ENCODE peak calls at places on chromosomes 5 and 9, in five cellular contexts. G is pancreas; L is PC-9; W is gastrocnemius medialis; T is effector memory CD4-positive, alpha-beta T cell. K is an unnamed sample. For H3K4me1, the result is how much of the 10 kb centered on the place peaks cover.

GRCh38 chr5:134124289-134125194 is 10.1 kb downstream of the TCF7 start:
- DNase-seq in T (no peak), L (peak), W (no peak), G (no peak), K (no peak)

GRCh38 chr5:172473427-172473826 is 19.1 kb upstream of the SH3PXD2B start:
- DNase-seq in L (no peak), G (no peak), W (no peak), T (no peak), K (no peak)

GRCh38 chr9:109022909-109023308 is 9.6 kb upstream of the CTNNAL1 start:
- DNase-seq in T (no peak), W (no peak), G (no peak), L (no peak), K (no peak)

GRCh38 chr9:12723409-12724028 is 30.3 kb downstream of the TYRP1 start:
- DNase-seq in L (no peak), T (no peak), G (no peak), W (no peak), K (no peak)

GRCh38 chr9:8727191-8727590 is 927.6 kb upstream of the DMAC1 start:
- DNase-seq in L (no peak), G (no peak), T (no peak), W (no peak), K (no peak)

GRCh38 chr5:143495124-143495523 is 91.6 kb upstream of the NR3C1 start:
- DNase-seq in G (no peak), T (no peak), W (no peak), L (no peak), K (no peak)

GRCh38 chr5:93590511-93590910 is 7.5 kb downstream of the NR2F1 start:
- DNase-seq in G (no peak), W (no peak), L (no peak), T (no peak), K (no peak)

GRCh38 chr5:80246995-80247729 is 8.7 kb downstream of the SERINC5 start:
- DNase-seq in L (peak), T (peak), G (peak), W (peak), K (no peak)

GRCh38 chr5:74080157-74080556 is 454.2 kb downstream of the ARHGEF28 start:
- DNase-seq in L (no peak), G (no peak), T (no peak), W (no peak), K (no peak)

GRCh38 chr9:114958021-114958846 is 27.8 kb upstream of the TNFSF8 start:
- DNase-seq in T (no peak), L (no peak), G (no peak), W (peak), K (peak)

GRCh38 chr9:96186601-96187011 is 115.4 kb downstream of the HSD17B3 start:
- DNase-seq in T (no peak), W (no peak), G (peak), L (peak), K (no peak)

GRCh38 chr9:116345817-116346216 is 192.2 kb downstream of the PAPPA start:
- DNase-seq in G (no peak), L (no peak), T (no peak), W (no peak), K (no peak)

GRCh38 chr5:171588790-171589189 is 169.3 kb downstream of the FGF18 start:
- DNase-seq in L (no peak), W (no peak), G (no peak), T (no peak), K (no peak)

GRCh38 chr5:89417515-89417914 is 534.5 kb upstream of the MEF2C start:
- DNase-seq in T (no peak), G (no peak), W (no peak), L (no peak), K (no peak)

GRCh38 chr9:91811024-91811909 is 138.8 kb downstream of the ROR2 start:
- DNase-seq in G (no peak), W (no peak), L (no peak), T (no peak), K (no peak)

GRCh38 chr9:34986541-34987047 is 3.0 kb upstream of the DNAJB5 start:
- DNase-seq in G (no peak), L (no peak), T (peak), W (peak), K (peak)

GRCh38 chr5:111384220-111384619 is 128.1 kb downstream of the STARD4 start:
- DNase-seq in L (no peak), G (no peak), T (no peak), W (no peak), K (no peak)

GRCh38 chr9:121917375-121918335 is 175.5 kb downstream of the TTLL11 start:
- DNase-seq in G (no peak), L (no peak), W (no peak), T (no peak), K (no peak)

GRCh38 chr9:100473271-100474081 is 527 bp downstream of the TMEFF1 start:
- DNase-seq in G (peak), L (peak), T (no peak), W (no peak), K (peak)

GRCh38 chr9:121294181-121294743 is 26.3 kb downstream of the GSN start:
- DNase-seq in G (no peak), T (no peak), W (peak), L (no peak), K (no peak)

GRCh38 chr5:103904651-103905050 is 342.1 kb upstream of the NUDT12 start:
- DNase-seq in T (no peak), L (no peak), G (no peak), W (no peak), K (no peak)

GRCh38 chr5:57448751-57449150 is 33.9 kb downstream of the ACTBL2 start:
- DNase-seq in L (no peak), T (no peak), G (no peak), W (no peak), K (no peak)

GRCh38 chr5:172540099-172540870 is 86.0 kb upstream of the SH3PXD2B start:
- DNase-seq in L (no peak), G (no peak), W (no peak), T (no peak), K (peak)

GRCh38 chr9:81894891-81895290 is 33.3 kb upstream of the SPATA31D4 start:
- DNase-seq in L (no peak), G (no peak), W (no peak), T (no peak), K (no peak)

GRCh38 chr9:36592801-36593583 is 20.3 kb downstream of the MELK start:
- DNase-seq in T (no peak), G (no peak), L (no peak), W (no peak), K (no peak)

GRCh38 chr5:55172937-55173695 is at the start of gene CDC20B:
- DNase-seq in T (peak), G (peak), L (peak), W (peak), K (peak)

GRCh38 chr5:141814064-141814982 is 63.9 kb downstream of the PCDH1 start:
- DNase-seq in W (no peak), G (peak), T (peak), L (peak), K (peak)

GRCh38 chr9:125343518-125344284 is 82.1 kb downstream of the GAPVD1 start:
- DNase-seq in L (no peak), W (no peak), T (no peak), G (no peak), K (no peak)

GRCh38 chr9:137055385-137056364 is 1.8 kb upstream of the ENTPD2 start:
- DNase-seq in G (peak), W (peak), T (no peak), L (no peak), K (no peak)

GRCh38 chr5:146130440-146131045 is 25.2 kb upstream of the PLAC8L1 start:
- DNase-seq in W (no peak), T (no peak), L (no peak), G (no peak), K (no peak)

GRCh38 chr5:109865636-109866035 is 175.9 kb downstream of the MAN2A1 start:
- DNase-seq in W (no peak), T (no peak), G (peak), L (peak), K (no peak)

GRCh38 chr5:37198842-37199241 is 50.3 kb downstream of the CPLANE1 start:
- DNase-seq in T (no peak), L (no peak), G (no peak), W (no peak), K (no peak)

GRCh38 chr9:127772603-127773002 is 5.9 kb downstream of the SH2D3C start:
- DNase-seq in T (no peak), W (no peak), L (no peak), G (no peak), K (no peak)

GRCh38 chr9:127771570-127772189 is 6.8 kb downstream of the SH2D3C start:
- DNase-seq in G (no peak), W (no peak), T (no peak), L (no peak), K (no peak)

GRCh38 chr9:127769985-127770904 is 8.2 kb downstream of the SH2D3C start:
- DNase-seq in W (no peak), L (no peak), G (no peak), T (no peak), K (peak)

GRCh38 chr9:127769101-127769500 is 9.4 kb downstream of the SH2D3C start:
- DNase-seq in W (no peak), L (no peak), T (no peak), G (no peak), K (no peak)

GRCh38 chr9:127770905-127771569 is 7.4 kb downstream of the SH2D3C start:
- DNase-seq in W (peak), T (peak), L (peak), G (peak), K (peak)
- H3K4me1 ChIP-seq in W (under half), T (half or more), L (under half), G (under half), K (half or more)

GRCh38 chr5:124713595-124713994 is 32.8 kb downstream of the ZNF608 start:
- DNase-seq in W (no peak), G (no peak), L (no peak), T (no peak), K (no peak)

GRCh38 chr5:124714910-124715309 is 31.5 kb downstream of the ZNF608 start:
- DNase-seq in L (no peak), T (no peak), W (no peak), G (no peak), K (no peak)

GRCh38 chr5:124718376-124718775 is 28.1 kb downstream of the ZNF608 start:
- DNase-seq in G (no peak), W (no peak), L (no peak), T (no peak), K (no peak)

GRCh38 chr5:124719346-124719967 is 27.0 kb downstream of the ZNF608 start:
- DNase-seq in W (no peak), T (no peak), G (no peak), L (no peak), K (no peak)

GRCh38 chr5:124716169-124716568 is 30.3 kb downstream of the ZNF608 start:
- DNase-seq in L (no peak), W (no peak), G (no peak), T (no peak), K (no peak)
- H3K4me1 ChIP-seq in L (under half), W (half or more), G (under half), T (under half), K (half or more)

DNA sequence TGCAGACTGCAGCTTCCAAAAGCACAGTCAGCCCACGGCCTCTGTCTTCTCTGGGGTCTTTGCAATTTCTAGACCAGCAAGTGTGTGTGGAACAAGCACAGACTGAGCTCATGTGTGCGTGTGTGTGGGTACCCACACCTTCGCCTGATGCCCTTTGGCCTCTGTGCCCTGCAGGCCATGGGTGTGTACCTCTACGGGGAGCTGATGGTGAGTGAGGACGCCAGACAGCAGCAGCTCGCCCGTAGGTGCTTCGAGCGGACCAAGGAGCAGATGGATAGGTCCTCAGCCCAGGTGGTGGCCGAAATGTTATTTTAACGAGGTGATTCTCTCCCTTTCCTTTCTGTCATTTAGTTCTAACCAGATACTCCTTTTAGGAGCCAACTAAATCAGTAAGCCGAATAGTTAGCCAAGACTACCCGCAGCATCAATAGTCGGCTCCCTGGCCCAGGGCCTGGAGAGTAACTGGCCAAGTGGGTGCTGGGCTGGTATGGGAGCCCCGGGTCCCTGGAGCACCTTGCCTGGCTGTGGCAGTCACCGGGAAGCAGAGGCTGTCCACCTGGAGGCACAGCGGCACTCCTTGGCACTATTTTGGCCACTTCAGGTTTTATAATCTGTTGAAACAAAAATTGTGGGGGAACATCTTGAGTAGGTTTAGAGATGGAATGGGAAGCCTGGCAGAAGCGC is 235.0 kb downstream of the FANCC start:
- DNase-seq in T (no peak), L (no peak), W (peak), G (peak), K (peak)
- H3K4me1 ChIP-seq in T (under half), L (under half), W (half or more), G (under half), K (under half)

DNA sequence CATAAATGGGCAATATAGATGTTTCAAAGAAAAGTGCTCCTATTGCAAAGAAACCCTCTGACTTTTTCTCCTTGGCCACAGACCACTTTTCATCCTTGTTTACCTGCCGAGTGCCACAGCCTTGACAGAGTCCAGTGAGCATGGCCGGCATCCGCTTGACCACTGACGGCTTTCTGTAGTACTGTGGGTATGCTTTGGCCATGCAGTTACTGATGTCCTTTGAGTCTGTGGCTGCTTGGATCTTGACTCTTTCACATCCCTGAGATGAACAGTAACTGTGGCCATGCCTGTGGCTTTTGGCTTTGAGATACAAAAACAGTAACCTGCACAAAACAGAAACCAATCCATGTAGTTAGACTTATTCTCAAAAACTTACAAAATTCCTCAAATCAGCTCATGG is 70.4 kb downstream of the CEMIP2 start:
- DNase-seq in L (no peak), G (no peak), T (no peak), W (no peak), K (no peak)
- H3K4me1 ChIP-seq in L (under half), G (under half), T (under half), W (under half), K (under half)

DNA sequence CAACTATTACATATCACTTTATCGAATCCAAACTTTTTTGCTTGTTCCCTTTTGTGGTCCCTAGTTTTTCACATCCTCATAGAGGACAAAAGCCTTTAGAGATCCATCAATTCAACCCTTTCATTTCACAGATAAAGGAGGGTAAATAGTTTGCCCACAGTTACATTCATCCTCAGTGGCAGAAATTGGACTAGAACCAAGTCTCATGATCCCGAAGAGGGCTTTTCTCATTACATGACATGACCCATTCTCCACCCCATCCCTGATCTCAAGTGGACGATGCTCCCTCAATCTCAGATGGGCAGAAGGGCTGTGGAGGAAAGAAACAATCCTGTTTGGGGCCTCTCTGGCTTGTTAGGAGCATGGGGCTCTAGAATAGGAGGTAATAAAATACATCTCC is 23.1 kb downstream of the TICAM2 start:
- DNase-seq in T (no peak), G (no peak), L (no peak), W (no peak), K (no peak)
- H3K4me1 ChIP-seq in T (under half), G (under half), L (under half), W (under half), K (under half)

GRCh38 chr9:133122605-133122934 is 1.5 kb upstream of the RALGDS start:
- DNase-seq in W (no peak), L (no peak), T (no peak), G (no peak), K (no peak)

GRCh38 chr9:133122935-133123611 is 2.0 kb upstream of the RALGDS start:
- DNase-seq in W (no peak), L (no peak), T (no peak), G (no peak), K (no peak)

GRCh38 chr9:133122167-133122550 is 1.1 kb upstream of the RALGDS start:
- DNase-seq in L (no peak), T (no peak), W (no peak), G (no peak), K (no peak)

GRCh38 chr9:133120343-133121199 is 469 bp downstream of the RALGDS start:
- DNase-seq in W (no peak), T (no peak), G (peak), L (no peak), K (peak)

GRCh38 chr9:133121200-133122166 is at the start of gene RALGDS:
- DNase-seq in W (peak), L (peak), G (peak), T (peak), K (peak)
- H3K4me1 ChIP-seq in W (half or more), L (under half), G (under half), T (under half), K (half or more)

GRCh38 chr9:94987731-94988130 is 261.2 kb downstream of the AOPEP start:
- DNase-seq in T (no peak), W (no peak), L (no peak), G (no peak), K (no peak)
- H3K4me1 ChIP-seq in T (under half), W (under half), L (under half), G (under half), K (under half)

DNA sequence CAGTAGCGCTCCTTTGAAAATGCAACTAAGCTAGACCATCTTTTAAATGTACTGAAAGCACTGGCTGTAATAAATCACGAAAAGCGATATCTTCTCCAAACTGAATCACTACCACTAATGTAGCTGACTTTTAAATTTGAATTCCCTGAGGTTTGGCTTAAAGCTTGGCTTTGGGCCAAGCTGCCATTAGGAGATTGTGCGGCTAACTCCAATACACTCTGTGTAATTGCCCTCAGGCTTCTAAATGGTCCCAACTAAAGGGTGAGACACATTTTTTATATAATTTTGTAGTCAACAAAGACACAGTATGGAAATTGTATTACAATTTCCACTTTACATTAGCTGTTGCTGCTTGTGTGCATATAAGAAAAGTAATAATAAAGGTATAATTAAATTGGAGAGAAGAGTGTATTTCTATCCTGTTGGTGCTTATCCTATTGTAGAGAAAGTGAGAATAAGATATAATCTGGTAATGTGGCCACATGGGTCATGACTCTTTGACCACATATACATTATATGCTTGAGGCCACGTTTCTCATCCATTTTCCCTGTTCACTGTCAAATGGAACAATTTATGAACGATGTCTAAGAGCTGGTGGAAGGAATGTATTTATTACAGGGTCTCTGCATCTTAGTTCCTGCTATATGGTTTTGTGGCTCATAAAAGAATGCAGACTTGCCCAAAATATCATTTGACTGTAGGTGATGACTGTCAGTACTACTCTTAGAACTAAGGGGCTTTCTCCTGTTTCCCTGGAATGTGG is 118.7 kb upstream of the TAF11L2 start:
- DNase-seq in W (no peak), G (no peak), L (no peak), T (no peak), K (no peak)
- H3K4me1 ChIP-seq in W (under half), G (under half), L (under half), T (under half), K (under half)

GRCh38 chr5:126809932-126810331 is 33.0 kb downstream of the LMNB1 start:
- DNase-seq in L (no peak), W (no peak), T (no peak), G (no peak), K (no peak)
- H3K4me1 ChIP-seq in L (under half), W (under half), T (under half), G (under half), K (under half)

GRCh38 chr9:129487307-129487657 is 133.6 kb downstream of the C9orf50 start:
- DNase-seq in L (no peak), G (no peak), T (no peak), W (no peak), K (no peak)
- H3K4me1 ChIP-seq in L (half or more), G (under half), T (half or more), W (under half), K (half or more)